ENCODE peak calls at places on chromosomes 4 and X, in four cellular contexts. One of them, this sample, is unnamed.

GRCh38 chr4:186812592-186812991 is 88.9 kb upstream of the FAT1 start:
- DNase-seq in IMR-90: no peak
- DNase-seq in mesenchymal stem cell: no peak
- DNase-seq in H9: no peak
- DNase-seq in this sample: no peak

GRCh38 chrX:17788439-17788838 is 51.1 kb downstream of the SCML1 start:
- DNase-seq in mesenchymal stem cell: peak; percentile 8
- DNase-seq in H9: peak; percentile 62
- DNase-seq in IMR-90: peak; percentile 16
- DNase-seq in this sample: peak; percentile 9

GRCh38 chr4:170420255-170420693 is 330.5 kb upstream of the AADAT start:
- DNase-seq in mesenchymal stem cell: peak; percentile 94
- DNase-seq in IMR-90: peak; percentile 57
- DNase-seq in H9: no peak
- DNase-seq in this sample: no peak

GRCh38 chrX:107574711-107575110 is 53.6 kb upstream of the PRPS1 start:
- DNase-seq in IMR-90: peak; percentile 71
- DNase-seq in mesenchymal stem cell: peak; percentile 81
- DNase-seq in H9: no peak
- DNase-seq in this sample: no peak

GRCh38 chrX:124098089-124098488 is 136.6 kb downstream of the STAG2 start:
- DNase-seq in H9: no peak
- DNase-seq in mesenchymal stem cell: peak; percentile 36
- DNase-seq in IMR-90: peak; percentile 51
- DNase-seq in this sample: no peak

GRCh38 chrX:15151267-15152196 is 118.4 kb downstream of the ASB9 start:
- DNase-seq in IMR-90: no peak
- DNase-seq in mesenchymal stem cell: no peak
- DNase-seq in H9: no peak
- DNase-seq in this sample: no peak

GRCh38 chr4:8854866-8855265 is 16.8 kb downstream of the HMX1 start:
- DNase-seq in H9: no peak
- DNase-seq in IMR-90: peak; percentile 24
- DNase-seq in mesenchymal stem cell: no peak
- DNase-seq in this sample: no peak

GRCh38 chrX:7996414-7996813 is 69.2 kb upstream of the PNPLA4 start:
- DNase-seq in mesenchymal stem cell: peak; percentile 38
- DNase-seq in IMR-90: peak; percentile 40
- DNase-seq in H9: no peak
- DNase-seq in this sample: peak; percentile 8

GRCh38 chrX:153766871-153767673 is 3.0 kb downstream of the PLXNB3 start:
- DNase-seq in mesenchymal stem cell: no peak
- DNase-seq in H9: peak; percentile 39
- DNase-seq in IMR-90: no peak
- DNase-seq in this sample: no peak

GRCh38 chrX:148960060-148960459 is 459.6 kb downstream of the AFF2 start:
- DNase-seq in H9: no peak
- DNase-seq in IMR-90: no peak
- DNase-seq in mesenchymal stem cell: no peak
- DNase-seq in this sample: no peak

GRCh38 chr4:51931461-51931860 is 88.5 kb downstream of the DCUN1D4 start:
- DNase-seq in IMR-90: no peak
- DNase-seq in H9: no peak
- DNase-seq in mesenchymal stem cell: no peak
- DNase-seq in this sample: no peak

GRCh38 chrX:132226169-132226568 is 6.9 kb upstream of the RAP2C start:
- DNase-seq in H9: no peak
- DNase-seq in IMR-90: peak; percentile 15
- DNase-seq in mesenchymal stem cell: peak; percentile 21
- DNase-seq in this sample: no peak

GRCh38 chr4:15336410-15337184 is 91.2 kb upstream of the C1QTNF7 start:
- DNase-seq in H9: peak; percentile 42
- DNase-seq in mesenchymal stem cell: peak; percentile 92
- DNase-seq in IMR-90: peak; percentile 92
- DNase-seq in this sample: no peak

GRCh38 chr4:156495109-156495508 is 476.5 kb downstream of the PDGFC start:
- DNase-seq in mesenchymal stem cell: no peak
- DNase-seq in IMR-90: no peak
- DNase-seq in H9: no peak
- DNase-seq in this sample: no peak

GRCh38 chr4:132540797-132541196 is 608.3 kb upstream of the PCDH10 start:
- DNase-seq in mesenchymal stem cell: no peak
- DNase-seq in IMR-90: no peak
- DNase-seq in H9: no peak
- DNase-seq in this sample: no peak

GRCh38 chrX:22389544-22390243 is 117.0 kb downstream of the CBLL2 start:
- DNase-seq in IMR-90: peak; percentile 83
- DNase-seq in mesenchymal stem cell: peak; percentile 67
- DNase-seq in H9: no peak
- DNase-seq in this sample: no peak

GRCh38 chr4:139711461-139711860 is 45.8 kb downstream of the MGST2 start:
- DNase-seq in H9: no peak
- DNase-seq in mesenchymal stem cell: peak; percentile 38
- DNase-seq in IMR-90: peak; percentile 54
- DNase-seq in this sample: no peak

GRCh38 chr4:137267024-137267423 is 265.3 kb downstream of the PCDH18 start:
- DNase-seq in IMR-90: peak; percentile 38
- DNase-seq in H9: no peak
- DNase-seq in mesenchymal stem cell: no peak
- DNase-seq in this sample: no peak

GRCh38 chr4:183492791-183493221 is 12.1 kb upstream of the ING2 start:
- DNase-seq in mesenchymal stem cell: peak; percentile 36
- DNase-seq in IMR-90: peak; percentile 79
- DNase-seq in H9: no peak
- DNase-seq in this sample: no peak

GRCh38 chr4:68176904-68177303 is 47.2 kb upstream of the TMPRSS11F start:
- DNase-seq in IMR-90: no peak
- DNase-seq in H9: no peak
- DNase-seq in mesenchymal stem cell: no peak
- DNase-seq in this sample: no peak

GRCh38 chrX:31423575-31424284 is 351.9 kb upstream of the FTHL17 start:
- DNase-seq in IMR-90: peak; percentile 62
- DNase-seq in mesenchymal stem cell: peak; percentile 78
- DNase-seq in H9: peak; percentile 31
- DNase-seq in this sample: no peak

GRCh38 chr4:113823291-113823659 is 61.7 kb upstream of the CAMK2D start:
- DNase-seq in IMR-90: peak; percentile 43
- DNase-seq in H9: no peak
- DNase-seq in mesenchymal stem cell: peak; percentile 54
- DNase-seq in this sample: no peak

GRCh38 chr4:121155893-121156292 is 8.2 kb downstream of the TNIP3 start:
- DNase-seq in mesenchymal stem cell: peak; percentile 85
- DNase-seq in H9: no peak
- DNase-seq in IMR-90: peak; percentile 94
- DNase-seq in this sample: no peak

GRCh38 chrX:130268500-130269170 is at the start of gene ZNF280C:
- DNase-seq in H9: peak; percentile 85
- DNase-seq in mesenchymal stem cell: peak; percentile 93
- DNase-seq in IMR-90: peak; percentile 91
- DNase-seq in this sample: peak; percentile 63

GRCh38 chrX:43707812-43708548 is 51.9 kb downstream of the MAOA start:
- DNase-seq in H9: no peak
- DNase-seq in IMR-90: no peak
- DNase-seq in mesenchymal stem cell: peak; percentile 62
- DNase-seq in this sample: no peak

GRCh38 chr4:15714141-15714540 is 11.3 kb downstream of the BST1 start:
- DNase-seq in mesenchymal stem cell: no peak
- DNase-seq in H9: no peak
- DNase-seq in IMR-90: no peak
- DNase-seq in this sample: no peak

GRCh38 chrX:42992199-42992943 is 214.4 kb upstream of the PPP1R2C start:
- DNase-seq in mesenchymal stem cell: peak; percentile 39
- DNase-seq in IMR-90: no peak
- DNase-seq in H9: no peak
- DNase-seq in this sample: no peak

GRCh38 chrX:21875013-21875412 is 19.2 kb downstream of the YY2 start:
- DNase-seq in mesenchymal stem cell: no peak
- DNase-seq in H9: no peak
- DNase-seq in IMR-90: no peak
- DNase-seq in this sample: no peak

GRCh38 chr4:146059153-146059552 is 116.4 kb upstream of the LSM6 start:
- DNase-seq in IMR-90: no peak
- DNase-seq in H9: no peak
- DNase-seq in mesenchymal stem cell: no peak
- DNase-seq in this sample: no peak

GRCh38 chr4:140653718-140654515 is 85.2 kb upstream of the UCP1 start:
- DNase-seq in H9: no peak
- DNase-seq in IMR-90: peak; percentile 49
- DNase-seq in mesenchymal stem cell: peak; percentile 68
- DNase-seq in this sample: peak; percentile 59

GRCh38 chr4:7466904-7467303 is 32.2 kb upstream of the PSAPL1 start:
- DNase-seq in H9: no peak
- DNase-seq in IMR-90: no peak
- DNase-seq in mesenchymal stem cell: no peak
- DNase-seq in this sample: no peak

GRCh38 chr4:158268553-158268952 is 58.3 kb downstream of the TMEM144 start:
- DNase-seq in mesenchymal stem cell: no peak
- DNase-seq in IMR-90: no peak
- DNase-seq in H9: no peak
- DNase-seq in this sample: no peak

GRCh38 chr4:141080668-141081067 is 52.6 kb downstream of the RNF150 start:
- DNase-seq in H9: no peak
- DNase-seq in mesenchymal stem cell: no peak
- DNase-seq in IMR-90: no peak
- DNase-seq in this sample: no peak

GRCh38 chrX:136221851-136222513 is 29.2 kb downstream of the MAP7D3 start:
- DNase-seq in IMR-90: no peak
- DNase-seq in H9: no peak
- DNase-seq in mesenchymal stem cell: no peak
- DNase-seq in this sample: no peak

GRCh38 chrX:27276751-27277150 is 186.4 kb downstream of the PPP4R3C start:
- DNase-seq in IMR-90: no peak
- DNase-seq in H9: no peak
- DNase-seq in mesenchymal stem cell: no peak
- DNase-seq in this sample: no peak

GRCh38 chrX:37348237-37349130 is 680 bp upstream of the PRRG1 start:
- DNase-seq in mesenchymal stem cell: peak; percentile 82
- DNase-seq in IMR-90: peak; percentile 84
- DNase-seq in H9: no peak
- DNase-seq in this sample: peak; percentile 0
- H4K8ac ChIP-seq in mesenchymal stem cell: peak overlapping the region; percentile 88
- H4K8ac ChIP-seq in IMR-90: peak overlapping the region; percentile 79
- H4K8ac ChIP-seq in H9: no peak overlapping the region
- H4K8ac ChIP-seq in this sample: no peak overlapping the region

DNA sequence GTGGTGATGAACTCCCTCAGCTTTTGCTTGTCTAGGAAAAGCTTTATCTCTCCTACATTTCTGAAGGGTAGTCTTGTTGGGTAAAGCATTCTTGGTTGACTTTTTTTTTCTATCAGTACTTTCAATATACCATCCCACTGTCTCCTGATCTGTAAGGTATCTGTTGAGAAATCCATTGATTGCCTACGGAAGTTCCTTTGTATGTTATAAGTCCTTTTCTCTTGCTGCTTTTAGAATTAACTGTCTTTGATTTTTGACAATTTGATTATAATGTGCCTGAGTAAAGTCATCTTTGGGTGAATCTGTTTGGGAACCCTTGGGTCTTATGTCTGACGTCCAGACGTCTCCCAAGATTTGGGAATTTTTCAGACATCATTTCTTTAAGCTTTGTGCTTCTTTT is 30.8 kb downstream of the SCLT1 start:
- DNase-seq in IMR-90: no peak
- DNase-seq in H9: no peak
- DNase-seq in mesenchymal stem cell: no peak
- DNase-seq in this sample: no peak
- H3K9me3 ChIP-seq in IMR-90: peaks cover 26% of the 10 kb centered on the region
- H3K9me3 ChIP-seq in H9: peaks cover 6% of the 10 kb centered on the region
- H3K9me3 ChIP-seq in mesenchymal stem cell: peaks cover 63% of the 10 kb centered on the region
- H3K9me3 ChIP-seq in this sample: peaks cover 25% of the 10 kb centered on the region

DNA sequence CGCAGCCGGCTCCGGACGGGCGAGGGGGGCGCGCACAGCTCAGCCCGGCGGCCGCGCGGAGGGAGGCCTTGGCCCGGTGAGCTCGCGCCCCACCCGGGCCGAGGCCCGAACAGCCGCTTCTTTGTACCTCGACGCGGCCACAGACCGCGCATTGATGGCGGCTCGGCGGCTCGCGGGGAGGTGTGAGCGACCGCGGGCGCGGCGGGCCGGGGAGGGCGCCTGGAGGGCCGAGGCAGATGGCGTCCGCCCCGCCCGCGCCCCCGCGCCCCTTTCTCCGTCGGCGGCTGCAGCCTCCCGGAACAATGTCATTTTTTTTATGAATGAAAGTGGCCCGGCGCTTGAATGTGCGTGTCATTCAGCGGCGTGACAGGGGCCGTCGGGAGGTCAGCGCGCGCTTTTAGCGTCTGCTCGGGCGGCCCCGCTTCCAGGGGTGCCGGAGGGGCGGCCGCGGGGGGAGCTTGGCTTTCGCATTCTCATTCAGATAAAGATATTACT is 1.8 kb downstream of the FGFR3 start:
- DNase-seq in IMR-90: no peak
- DNase-seq in H9: no peak
- DNase-seq in mesenchymal stem cell: no peak
- DNase-seq in this sample: no peak
- H3K9ac ChIP-seq in IMR-90: no peak overlapping the region
- H3K9ac ChIP-seq in H9: no peak overlapping the region
- H3K9ac ChIP-seq in mesenchymal stem cell: no peak overlapping the region
- H3K9ac ChIP-seq in this sample: peak overlapping the region; percentile 70

DNA sequence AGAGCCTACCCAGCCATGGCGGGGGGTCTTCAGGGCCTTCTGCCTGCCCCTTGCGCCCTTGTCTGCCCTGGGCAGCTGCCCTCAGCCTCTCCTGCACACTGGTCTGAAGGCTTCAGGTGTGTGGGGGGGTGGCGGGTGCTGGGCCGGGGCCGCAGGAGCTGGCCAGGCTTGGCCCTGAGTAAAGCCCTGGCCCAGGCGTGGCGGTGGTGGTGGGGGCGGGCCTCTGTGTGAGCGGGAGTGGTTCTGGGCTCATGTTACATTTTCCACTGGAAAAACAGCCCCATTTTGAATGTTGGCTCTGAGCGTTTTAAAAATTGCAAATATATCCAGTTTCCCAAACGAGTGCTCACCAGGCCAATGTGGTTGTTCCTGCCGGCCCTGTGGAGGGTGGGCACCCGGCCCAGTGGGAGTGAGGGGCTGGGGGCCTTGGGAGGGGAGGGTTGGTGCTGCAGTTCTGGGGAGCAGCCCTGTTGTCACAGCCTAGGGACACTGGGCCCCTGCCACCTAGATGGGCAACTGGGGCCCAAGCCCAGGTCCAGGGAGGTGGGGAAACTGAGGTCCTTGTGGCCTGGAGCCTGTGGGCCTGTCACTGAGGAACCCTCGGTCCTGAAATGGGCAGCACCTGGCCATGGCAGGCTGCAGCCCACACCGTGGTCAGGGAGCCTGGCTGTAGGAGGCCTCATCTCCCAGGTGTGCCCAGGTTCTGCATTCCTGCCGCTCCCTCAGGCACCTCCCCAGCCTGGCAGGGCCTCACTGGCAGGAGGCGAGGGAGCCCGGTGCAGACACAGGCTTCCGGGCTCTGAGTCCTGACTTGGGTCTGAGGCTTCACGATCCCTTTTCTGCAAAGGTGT is 28.3 kb downstream of the FGFRL1 start:
- DNase-seq in mesenchymal stem cell: peak; percentile 56
- DNase-seq in IMR-90: peak; percentile 32
- DNase-seq in H9: no peak
- DNase-seq in this sample: no peak
- H4K8ac ChIP-seq in mesenchymal stem cell: peak overlapping the region; percentile 91
- H4K8ac ChIP-seq in IMR-90: no peak overlapping the region
- H4K8ac ChIP-seq in H9: no peak overlapping the region
- H4K8ac ChIP-seq in this sample: peak overlapping the region; percentile 98